ENCODE peak calls at places on chromosomes 16 and 17, in five cellular contexts. M, G, T, E and P are unnamed samples.

GRCh38 chr17:65987988-65988387 is 203.9 kb downstream of the CEP112 start:
- DNase-seq in M (peak), G (no peak), T (no peak), E (peak), P (peak)

GRCh38 chr16:88747588-88748301 is 37.3 kb downstream of the PIEZO1 start:
- DNase-seq in M (peak), G (peak), T (no peak), E (peak), P (no peak)

GRCh38 chr16:89410794-89411309 is 79.5 kb downstream of the ANKRD11 start:
- DNase-seq in M (no peak), G (peak), T (no peak), E (no peak), P (peak)

GRCh38 chr16:86519649-86520316 is 9.5 kb downstream of the FOXF1 start:
- DNase-seq in M (peak), G (peak), T (peak), E (peak), P (no peak)

GRCh38 chr17:28326114-28326513 is 7.1 kb downstream of the TMEM97 start:
- DNase-seq in M (peak), G (no peak), T (no peak), E (peak), P (peak)

GRCh38 chr17:81309140-81309858 is 14.2 kb upstream of the SLC38A10 start:
- DNase-seq in M (peak), G (peak), T (no peak), E (peak), P (peak)

GRCh38 chr16:61149709-61150108 is 886.5 kb downstream of the CDH8 start:
- DNase-seq in M (no peak), G (no peak), T (no peak), E (peak), P (no peak)

GRCh38 chr17:45046536-45047125 is 4.8 kb downstream of the DCAKD start:
- DNase-seq in M (no peak), G (no peak), T (no peak), E (no peak), P (no peak)

GRCh38 chr16:14187517-14188338 is 116.6 kb downstream of the MRTFB start:
- DNase-seq in M (no peak), G (no peak), T (no peak), E (no peak), P (no peak)

GRCh38 chr17:59853168-59853918 is 39.4 kb downstream of the TUBD1 start:
- DNase-seq in M (peak), G (peak), T (peak), E (peak), P (peak)

GRCh38 chr16:57564571-57565270 is 22.3 kb downstream of the ADGRG5 start:
- DNase-seq in M (no peak), G (no peak), T (no peak), E (no peak), P (no peak)

GRCh38 chr16:28090646-28091377 is 27.3 kb upstream of the GSG1L start:
- DNase-seq in M (no peak), G (no peak), T (no peak), E (peak), P (no peak)

GRCh38 chr17:41801374-41802062 is 10.2 kb downstream of the P3H4 start:
- DNase-seq in M (peak), G (peak), T (peak), E (peak), P (no peak)

GRCh38 chr17:77456951-77457548 is 316.3 kb downstream of the SEC14L1 start:
- DNase-seq in M (no peak), G (peak), T (no peak), E (no peak), P (no peak)

GRCh38 chr17:80846932-80847331 is 144.7 kb upstream of the CHMP6 start:
- DNase-seq in M (no peak), G (peak), T (no peak), E (no peak), P (no peak)

GRCh38 chr17:81535007-81535328 is 6.8 kb downstream of the FSCN2 start:
- DNase-seq in M (no peak), G (no peak), T (no peak), E (no peak), P (no peak)

GRCh38 chr17:45690876-45691275 is 93.2 kb upstream of the CRHR1 start:
- DNase-seq in M (no peak), G (no peak), T (no peak), E (no peak), P (no peak)

GRCh38 chr16:29743827-29744531 is 1.8 kb downstream of the C16orf54 start:
- DNase-seq in M (no peak), G (no peak), T (no peak), E (no peak), P (peak)

GRCh38 chr17:39981207-39982068 is 831 bp downstream of the PSMD3 start:
- DNase-seq in M (no peak), G (no peak), T (no peak), E (no peak), P (no peak)

GRCh38 chr17:38418693-38419507 is 9.4 kb upstream of the ARHGAP23 start:
- DNase-seq in M (peak), G (no peak), T (no peak), E (peak), P (no peak)

GRCh38 chr16:17266606-17267313 is 204.0 kb downstream of the XYLT1 start:
- DNase-seq in M (no peak), G (peak), T (no peak), E (no peak), P (no peak)

GRCh38 chr16:67199011-67199807 is at the start of gene ELMO3:
- DNase-seq in M (peak), G (peak), T (no peak), E (peak), P (no peak)
- TF ChIP-seq CTCF in M (peak), G (peak), T (no peak), E (peak), P (peak)

GRCh38 chr16:53773881-53774280 is 69.9 kb downstream of the FTO start:
- DNase-seq in M (no peak), G (no peak), T (no peak), E (no peak), P (no peak)

GRCh38 chr16:53775106-53775820 is 71.3 kb downstream of the FTO start:
- DNase-seq in M (no peak), G (no peak), T (no peak), E (no peak), P (no peak)

GRCh38 chr16:53771655-53772497 is 67.9 kb downstream of the FTO start:
- DNase-seq in M (no peak), G (no peak), T (no peak), E (no peak), P (no peak)

GRCh38 chr16:53775821-53776431 is 72.0 kb downstream of the FTO start:
- DNase-seq in M (peak), G (peak), T (no peak), E (no peak), P (peak)

DNA sequence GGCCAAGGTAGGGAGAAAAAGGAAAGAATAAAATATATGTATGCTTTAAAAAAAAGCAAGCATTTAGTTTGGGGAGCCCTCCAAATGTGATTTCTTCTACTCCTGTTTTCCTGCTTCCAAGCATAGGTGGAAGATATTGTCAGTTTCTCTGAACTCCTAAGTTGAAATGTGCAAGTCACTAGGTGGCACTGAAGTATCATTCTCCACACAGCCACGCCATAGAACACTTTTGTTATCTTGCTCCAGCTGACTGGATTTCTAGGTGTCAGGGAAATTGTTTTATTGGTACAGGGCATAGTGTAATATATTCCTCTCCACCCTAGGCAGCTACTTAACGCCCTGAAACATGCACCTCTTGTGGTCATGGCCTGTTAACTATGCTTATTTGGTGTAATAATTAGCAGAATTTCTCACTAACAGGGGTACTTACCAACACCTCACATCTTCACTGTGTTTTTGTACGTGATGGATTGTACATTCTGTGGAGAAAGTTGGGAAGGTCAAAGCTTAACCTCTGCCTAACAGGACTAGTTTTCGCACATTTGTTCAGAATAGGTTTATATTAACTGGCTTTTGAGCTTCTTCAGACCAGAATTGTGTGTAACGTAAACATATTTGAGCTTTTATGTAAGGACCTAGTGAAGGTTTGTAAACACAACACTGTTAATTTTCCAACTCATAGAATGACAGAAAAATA is 69.3 kb downstream of the FTO start:
- DNase-seq in M (peak), G (peak), T (no peak), E (peak), P (peak)
- TF ChIP-seq CTCF in M (peak), G (peak), T (peak), E (peak), P (peak)

DNA sequence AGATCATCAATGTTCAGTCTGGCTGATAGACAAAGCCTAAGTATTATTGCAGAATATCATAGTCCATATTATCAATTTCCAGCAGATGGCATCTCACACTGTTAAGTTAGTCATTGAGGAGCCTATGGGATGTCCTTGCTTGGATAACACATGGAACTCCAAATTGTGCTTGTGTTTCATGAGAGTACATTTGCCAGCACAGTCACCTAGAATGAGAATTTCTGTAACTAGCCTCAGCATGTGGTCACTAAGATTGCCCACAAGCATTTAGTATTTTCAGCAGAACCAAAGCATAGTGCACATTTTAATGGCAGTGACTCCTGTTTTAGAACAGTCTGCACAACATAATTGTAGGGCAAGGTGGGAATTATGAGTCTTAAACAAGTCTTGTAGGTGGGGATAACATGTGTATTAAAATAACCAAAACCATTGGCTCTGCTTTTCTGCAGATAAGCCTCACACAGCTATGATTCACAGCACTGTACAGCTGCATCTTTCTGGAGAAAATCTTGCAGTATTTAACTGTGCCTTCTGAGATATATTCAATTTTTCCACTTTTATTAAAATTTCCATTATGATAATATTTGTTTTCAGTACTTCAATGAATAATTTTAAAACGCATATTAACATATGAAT is 882.8 kb upstream of the SOX9 start:
- DNase-seq in M (peak), G (no peak), T (no peak), E (no peak), P (peak)
- TF ChIP-seq CTCF in M (peak), G (peak), T (no peak), E (no peak), P (peak)

GRCh38 chr17:75077490-75078096 is 10.2 kb upstream of the SLC16A5 start:
- DNase-seq in M (peak), G (peak), T (peak), E (no peak), P (no peak)
- TF ChIP-seq CTCF in M (no peak), G (peak), T (no peak), E (peak), P (no peak)

GRCh38 chr16:7513429-7513828 is 180.8 kb downstream of the RBFOX1 start:
- DNase-seq in M (peak), G (no peak), T (no peak), E (peak), P (no peak)
- TF ChIP-seq CTCF in M (peak), G (peak), T (no peak), E (peak), P (peak)